ENCODE peak calls at places on chromosomes 7 and 10, in four cellular contexts. One of them, this sample, is unnamed.

GRCh38 chr7:107471292-107472070 is 1.6 kb downstream of the GPR22 start:
- DNase-seq in osteocyte: no peak
- DNase-seq in Caki2: no peak
- DNase-seq in HT-29: no peak
- DNase-seq in this sample: no peak

GRCh38 chr10:69639291-69640195 is 9.5 kb downstream of the FAM241B start:
- DNase-seq in Caki2: peak; percentile 44
- DNase-seq in osteocyte: no peak
- DNase-seq in HT-29: peak; percentile 75
- DNase-seq in this sample: peak; percentile 10

GRCh38 chr10:117441812-117442443 is 66.7 kb upstream of the PDZD8 start:
- DNase-seq in HT-29: peak; percentile 7
- DNase-seq in Caki2: peak; percentile 61
- DNase-seq in osteocyte: no peak
- DNase-seq in this sample: peak; percentile 89

GRCh38 chr10:128802062-128802461 is 665.0 kb upstream of the MGMT start:
- DNase-seq in Caki2: no peak
- DNase-seq in osteocyte: no peak
- DNase-seq in HT-29: no peak
- DNase-seq in this sample: no peak

GRCh38 chr7:106598663-106599342 is 62.2 kb downstream of the CCDC71L start:
- DNase-seq in osteocyte: no peak
- DNase-seq in HT-29: peak; percentile 87
- DNase-seq in Caki2: peak; percentile 67
- DNase-seq in this sample: no peak

GRCh38 chr10:25175527-25176420 is 973 bp downstream of the GPR158 start:
- DNase-seq in HT-29: no peak
- DNase-seq in Caki2: no peak
- DNase-seq in osteocyte: no peak
- DNase-seq in this sample: no peak

GRCh38 chr10:132973903-132974241 is 31.5 kb upstream of the CFAP46 start:
- DNase-seq in osteocyte: no peak
- DNase-seq in Caki2: no peak
- DNase-seq in HT-29: no peak
- DNase-seq in this sample: no peak

GRCh38 chr7:157543276-157543675 is 206.5 kb downstream of the DNAJB6 start:
- DNase-seq in Caki2: no peak
- DNase-seq in HT-29: no peak
- DNase-seq in osteocyte: no peak
- DNase-seq in this sample: no peak

GRCh38 chr7:101308245-101309085 is 13.1 kb downstream of the IFT22 start:
- DNase-seq in HT-29: peak; percentile 51
- DNase-seq in Caki2: no peak
- DNase-seq in osteocyte: no peak
- DNase-seq in this sample: no peak

GRCh38 chr7:28957064-28957821 is 887 bp downstream of the TRIL start:
- DNase-seq in osteocyte: no peak
- DNase-seq in HT-29: no peak
- DNase-seq in Caki2: no peak
- DNase-seq in this sample: no peak

GRCh38 chr10:6228010-6228511 is 25.3 kb downstream of the PFKFB3 start:
- DNase-seq in Caki2: peak; percentile 85
- DNase-seq in osteocyte: no peak
- DNase-seq in HT-29: no peak
- DNase-seq in this sample: no peak

GRCh38 chr10:130545122-130545521 is 408.9 kb downstream of the GLRX3 start:
- DNase-seq in osteocyte: no peak
- DNase-seq in HT-29: no peak
- DNase-seq in Caki2: no peak
- DNase-seq in this sample: no peak

GRCh38 chr7:28478661-28479060 is 66.3 kb downstream of the CREB5 start:
- DNase-seq in osteocyte: no peak
- DNase-seq in HT-29: no peak
- DNase-seq in Caki2: no peak
- DNase-seq in this sample: no peak

GRCh38 chr7:64879097-64879730 is 23.9 kb upstream of the ZNF273 start:
- DNase-seq in HT-29: no peak
- DNase-seq in osteocyte: peak; percentile 72
- DNase-seq in Caki2: no peak
- DNase-seq in this sample: no peak

GRCh38 chr10:22086730-22087364 is 83.3 kb upstream of the DNAJC1 start:
- DNase-seq in osteocyte: no peak
- DNase-seq in Caki2: no peak
- DNase-seq in HT-29: no peak
- DNase-seq in this sample: peak; percentile 3

GRCh38 chr7:17907014-17907413 is 33.3 kb downstream of the SNX13 start:
- DNase-seq in osteocyte: no peak
- DNase-seq in Caki2: no peak
- DNase-seq in HT-29: no peak
- DNase-seq in this sample: no peak

GRCh38 chr10:11934262-11934661 is 108.3 kb downstream of the UPF2 start:
- DNase-seq in osteocyte: no peak
- DNase-seq in HT-29: no peak
- DNase-seq in Caki2: no peak
- DNase-seq in this sample: no peak

GRCh38 chr7:156659961-156660360 is 19.4 kb downstream of the RNF32 start:
- DNase-seq in Caki2: no peak
- DNase-seq in HT-29: no peak
- DNase-seq in osteocyte: no peak
- DNase-seq in this sample: no peak

This sample was measured in retinal pigment epithelial cell.